ENCODE peak calls at places on chromosomes 6 and 20, in four cellular contexts. M is neural progenitor cell, S is bronchial epithelial cell, B is left lung. L is an unnamed sample.

GRCh38 chr6:20718705-20719653 is 184.7 kb downstream of the CDKAL1 start:
- DNase-seq in M (no peak), S (no peak), B (no peak), L (no peak)

GRCh38 chr6:39416728-39417127 is 94.2 kb upstream of the KCNK16 start:
- DNase-seq in M (no peak), S (peak; percentile 85), B (no peak), L (no peak)

GRCh38 chr6:39962831-39963230 is 28.6 kb upstream of the MOCS1 start:
- DNase-seq in M (no peak), S (peak; percentile 62), B (no peak), L (peak; percentile 24)

GRCh38 chr6:106334646-106335448 is 9.3 kb upstream of the ATG5 start:
- DNase-seq in M (peak; percentile 68), S (peak; percentile 58), B (peak; percentile 58), L (peak; percentile 10)

GRCh38 chr6:107237992-107238660 is 122.8 kb upstream of the BEND3 start:
- DNase-seq in M (no peak), S (peak; percentile 77), B (no peak), L (no peak)

GRCh38 chr20:57159193-57159851 is 107.1 kb downstream of the BMP7 start:
- DNase-seq in M (no peak), S (no peak), B (no peak), L (no peak)

GRCh38 chr6:106098383-106099234 is 12.5 kb downstream of the PRDM1 start:
- DNase-seq in M (peak; percentile 40), S (peak; percentile 97), B (no peak), L (no peak)

GRCh38 chr6:22117663-22118062 is 179.2 kb downstream of the PRL start:
- DNase-seq in M (no peak), S (no peak), B (no peak), L (no peak)

GRCh38 chr20:43570496-43570895 is 11.7 kb downstream of the SGK2 start:
- DNase-seq in M (no peak), S (no peak), B (no peak), L (no peak)

GRCh38 chr20:38735172-38735571 is 10.9 kb downstream of the SLC32A1 start:
- DNase-seq in M (no peak), S (no peak), B (no peak), L (no peak)

GRCh38 chr6:116278853-116279231 is 888 bp downstream of the TSPYL1 start:
- DNase-seq in M (no peak), S (peak; percentile 24), B (no peak), L (no peak)

GRCh38 chr20:41233976-41234514 is 83.5 kb downstream of the ZHX3 start:
- DNase-seq in M (no peak), S (no peak), B (no peak), L (no peak)

GRCh38 chr6:42507901-42508300 is 55.9 kb upstream of the UBR2 start:
- DNase-seq in M (no peak), S (no peak), B (no peak), L (no peak)

GRCh38 chr6:71446084-71446869 is 157.7 kb downstream of the OGFRL1 start:
- DNase-seq in M (no peak), S (no peak), B (no peak), L (no peak)

GRCh38 chr20:47228654-47229053 is 127.8 kb downstream of the ZMYND8 start:
- DNase-seq in M (no peak), S (no peak), B (no peak), L (no peak)

GRCh38 chr6:7707787-7708186 is 18.1 kb upstream of the BMP6 start:
- DNase-seq in M (no peak), S (no peak), B (no peak), L (no peak)

GRCh38 chr6:57104350-57104749 is 14.4 kb downstream of the ZNF451 start:
- DNase-seq in M (no peak), S (no peak), B (no peak), L (no peak)

GRCh38 chr6:159106627-159107241 is 61.9 kb upstream of the TAGAP start:
- DNase-seq in M (peak; percentile 66), S (peak; percentile 64), B (no peak), L (no peak)

GRCh38 chr6:39496951-39497350 is 174.4 kb upstream of the KCNK16 start:
- DNase-seq in M (no peak), S (no peak), B (no peak), L (no peak)

GRCh38 chr20:1896859-1897258 is 1.7 kb downstream of the SIRPA start:
- DNase-seq in M (no peak), S (no peak), B (no peak), L (no peak)
- H3K4me3 ChIP-seq in M (no peak overlapping the region), S (no peak overlapping the region), B (peak overlapping the region; percentile 62), L (peak overlapping the region; percentile 86)

GRCh38 chr20:34771680-34772081 is 53.8 kb downstream of the NCOA6 start:
- DNase-seq in M (no peak), S (no peak), B (no peak), L (no peak)
- H3K4me3 ChIP-seq in M (no peak overlapping the region), S (no peak overlapping the region), B (no peak overlapping the region), L (no peak overlapping the region)

GRCh38 chr6:34890526-34890910 is 1.5 kb downstream of the ANKS1A start:
- DNase-seq in M (no peak), S (no peak), B (no peak), L (no peak)

GRCh38 chr6:34888441-34888820 is 589 bp upstream of the TAF11 start:
- DNase-seq in M (no peak), S (peak; percentile 35), B (no peak), L (no peak)

GRCh38 chr6:34884996-34885395 is 2.8 kb downstream of the TAF11 start:
- DNase-seq in M (no peak), S (no peak), B (no peak), L (no peak)

GRCh38 chr6:34888874-34889555 is at the start of gene ANKS1A:
- DNase-seq in M (peak; percentile 91), S (peak; percentile 65), B (peak; percentile 97), L (no peak)

DNA sequence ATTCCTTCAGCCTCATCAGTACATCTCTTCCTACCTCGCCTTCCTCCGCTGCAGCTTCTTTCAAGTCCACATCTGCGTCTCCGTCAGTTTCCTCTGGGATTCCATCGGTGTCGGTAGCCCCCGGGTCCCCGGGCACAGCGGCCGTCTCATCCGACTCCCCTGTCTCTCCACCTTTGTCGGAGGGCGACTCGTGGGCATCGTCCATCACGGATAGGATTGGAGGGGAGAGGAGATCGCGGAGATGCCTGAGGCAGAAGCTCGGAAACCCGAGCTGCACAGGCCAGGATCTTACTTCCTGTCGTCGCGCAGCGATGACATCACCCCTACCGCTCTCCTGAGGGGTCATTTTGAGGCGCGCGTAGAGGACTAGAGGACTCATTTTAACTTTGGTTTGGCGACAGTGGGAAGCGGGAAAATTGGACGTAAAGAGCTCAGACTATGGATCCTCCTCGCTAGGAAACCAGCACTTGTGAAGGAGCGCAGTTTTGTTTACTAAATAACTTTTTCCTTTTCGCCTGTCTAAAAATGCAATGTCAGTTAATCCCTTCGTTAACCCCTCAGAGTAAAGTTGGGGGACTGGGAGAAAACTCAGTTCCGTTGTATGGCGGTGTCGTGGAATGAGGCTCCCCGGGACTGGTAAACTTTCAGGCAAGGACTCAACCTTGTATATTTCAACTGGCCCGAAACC is at the start of gene TAF11:
- DNase-seq in M (peak; percentile 97), S (peak; percentile 87), B (peak; percentile 96), L (peak; percentile 76)
- H3K4me3 ChIP-seq in M (peak within 1 kb of the TSS; percentile 91), S (peak within 1 kb of the TSS; percentile 61), B (peak within 1 kb of the TSS; percentile 85), L (peak within 1 kb of the TSS; percentile 73)

GRCh38 chr20:62603021-62603906 is 39.0 kb upstream of the SLCO4A1 start:
- DNase-seq in M (no peak), S (peak; percentile 28), B (peak; percentile 95), L (no peak)
- H3K4me3 ChIP-seq in M (no peak overlapping the region), S (peak overlapping the region; percentile 21), B (peak overlapping the region; percentile 24), L (no peak overlapping the region)